ENCODE peak calls at places on chromosomes 6 and 20, in five cellular contexts. One of them, this sample, is unnamed.

GRCh38 chr6:11711644-11711993 is 67.0 kb downstream of the ADTRP start:
- DNase-seq in body of pancreas: no peak
- DNase-seq in H9: no peak
- DNase-seq in IMR-90: peak
- DNase-seq in colonic mucosa: no peak
- DNase-seq in this sample: no peak

GRCh38 chr6:75409928-75410327 is 83.7 kb downstream of the FILIP1 start:
- DNase-seq in body of pancreas: no peak
- DNase-seq in H9: no peak
- DNase-seq in IMR-90: peak
- DNase-seq in colonic mucosa: no peak
- DNase-seq in this sample: no peak

GRCh38 chr20:62887147-62887859 is 25.7 kb upstream of the TCFL5 start:
- DNase-seq in body of pancreas: peak
- DNase-seq in H9: no peak
- DNase-seq in IMR-90: peak
- DNase-seq in colonic mucosa: peak
- DNase-seq in this sample: no peak

GRCh38 chr6:111487656-111488055 is 4.6 kb upstream of the REV3L start:
- DNase-seq in body of pancreas: no peak
- DNase-seq in H9: no peak
- DNase-seq in IMR-90: peak
- DNase-seq in colonic mucosa: no peak
- DNase-seq in this sample: no peak

GRCh38 chr6:57180596-57180995 is 8.5 kb downstream of the BAG2 start:
- DNase-seq in body of pancreas: no peak
- DNase-seq in H9: no peak
- DNase-seq in IMR-90: no peak
- DNase-seq in colonic mucosa: no peak
- DNase-seq in this sample: no peak

GRCh38 chr6:150201285-150201684 is 58.4 kb downstream of the PPP1R14C start:
- DNase-seq in body of pancreas: no peak
- DNase-seq in H9: no peak
- DNase-seq in IMR-90: no peak
- DNase-seq in colonic mucosa: no peak
- DNase-seq in this sample: no peak

GRCh38 chr20:54267510-54268003 is 59.7 kb downstream of the PFDN4 start:
- DNase-seq in body of pancreas: peak
- DNase-seq in H9: peak
- DNase-seq in IMR-90: peak
- DNase-seq in colonic mucosa: no peak
- DNase-seq in this sample: no peak

GRCh38 chr6:13935190-13935880 is 10.6 kb downstream of the RNF182 start:
- DNase-seq in body of pancreas: no peak
- DNase-seq in H9: no peak
- DNase-seq in IMR-90: no peak
- DNase-seq in colonic mucosa: no peak
- DNase-seq in this sample: no peak

GRCh38 chr20:35616465-35617396 is 1.1 kb downstream of the SPAG4 start:
- DNase-seq in body of pancreas: peak
- DNase-seq in H9: peak
- DNase-seq in IMR-90: peak
- DNase-seq in colonic mucosa: peak
- DNase-seq in this sample: peak

GRCh38 chr20:25584905-25585704 is at the start of gene NINL:
- DNase-seq in body of pancreas: peak
- DNase-seq in H9: peak
- DNase-seq in IMR-90: peak
- DNase-seq in colonic mucosa: peak
- DNase-seq in this sample: peak

GRCh38 chr20:51300104-51300503 is 242.4 kb downstream of the NFATC2 start:
- DNase-seq in body of pancreas: no peak
- DNase-seq in H9: no peak
- DNase-seq in IMR-90: no peak
- DNase-seq in colonic mucosa: no peak
- DNase-seq in this sample: no peak

GRCh38 chr6:47033029-47033796 is 8.9 kb downstream of the ADGRF1 start:
- DNase-seq in body of pancreas: no peak
- DNase-seq in H9: no peak
- DNase-seq in IMR-90: no peak
- DNase-seq in colonic mucosa: no peak
- DNase-seq in this sample: no peak

GRCh38 chr6:125104425-125104824 is 49.1 kb upstream of the TPD52L1 start:
- DNase-seq in body of pancreas: no peak
- DNase-seq in H9: no peak
- DNase-seq in IMR-90: peak
- DNase-seq in colonic mucosa: no peak
- DNase-seq in this sample: no peak

GRCh38 chr6:4130357-4130987 is 4.9 kb downstream of the ECI2 start:
- DNase-seq in body of pancreas: peak
- DNase-seq in H9: no peak
- DNase-seq in IMR-90: no peak
- DNase-seq in colonic mucosa: peak
- DNase-seq in this sample: no peak

GRCh38 chr6:144647971-144648651 is 363.0 kb downstream of the UTRN start:
- DNase-seq in body of pancreas: no peak
- DNase-seq in H9: no peak
- DNase-seq in IMR-90: no peak
- DNase-seq in colonic mucosa: no peak
- DNase-seq in this sample: no peak
- TF ChIP-seq CTCF in body of pancreas: peak
- TF ChIP-seq CTCF in H9: no peak
- TF ChIP-seq CTCF in IMR-90: no peak
- TF ChIP-seq CTCF in colonic mucosa: peak
- TF ChIP-seq CTCF in this sample: no peak

GRCh38 chr20:59884494-59884893 is 48.9 kb downstream of the SYCP2 start:
- DNase-seq in body of pancreas: no peak
- DNase-seq in H9: no peak
- DNase-seq in IMR-90: no peak
- DNase-seq in colonic mucosa: no peak
- DNase-seq in this sample: no peak
- TF ChIP-seq CTCF in body of pancreas: no peak
- TF ChIP-seq CTCF in H9: no peak
- TF ChIP-seq CTCF in IMR-90: no peak
- TF ChIP-seq CTCF in colonic mucosa: no peak
- TF ChIP-seq CTCF in this sample: no peak

GRCh38 chr20:52783769-52784168 is 188.4 kb upstream of the TSHZ2 start:
- DNase-seq in body of pancreas: no peak
- DNase-seq in H9: peak
- DNase-seq in IMR-90: no peak
- DNase-seq in colonic mucosa: peak
- DNase-seq in this sample: no peak
- TF ChIP-seq CTCF in body of pancreas: no peak
- TF ChIP-seq CTCF in H9: peak
- TF ChIP-seq CTCF in IMR-90: no peak
- TF ChIP-seq CTCF in colonic mucosa: peak
- TF ChIP-seq CTCF in this sample: peak

GRCh38 chr20:50071039-50071888 is 41.7 kb downstream of the UBE2V1 start:
- DNase-seq in body of pancreas: peak
- DNase-seq in H9: peak
- DNase-seq in IMR-90: peak
- DNase-seq in colonic mucosa: peak
- DNase-seq in this sample: peak
- TF ChIP-seq CTCF in body of pancreas: peak
- TF ChIP-seq CTCF in H9: peak
- TF ChIP-seq CTCF in IMR-90: peak
- TF ChIP-seq CTCF in colonic mucosa: peak
- TF ChIP-seq CTCF in this sample: peak

GRCh38 chr20:48405909-48406308 is 421.9 kb downstream of the PREX1 start:
- DNase-seq in body of pancreas: no peak
- DNase-seq in H9: peak
- DNase-seq in IMR-90: no peak
- DNase-seq in colonic mucosa: no peak
- DNase-seq in this sample: no peak
- TF ChIP-seq CTCF in body of pancreas: no peak
- TF ChIP-seq CTCF in H9: peak
- TF ChIP-seq CTCF in IMR-90: no peak
- TF ChIP-seq CTCF in colonic mucosa: no peak
- TF ChIP-seq CTCF in this sample: no peak

DNA sequence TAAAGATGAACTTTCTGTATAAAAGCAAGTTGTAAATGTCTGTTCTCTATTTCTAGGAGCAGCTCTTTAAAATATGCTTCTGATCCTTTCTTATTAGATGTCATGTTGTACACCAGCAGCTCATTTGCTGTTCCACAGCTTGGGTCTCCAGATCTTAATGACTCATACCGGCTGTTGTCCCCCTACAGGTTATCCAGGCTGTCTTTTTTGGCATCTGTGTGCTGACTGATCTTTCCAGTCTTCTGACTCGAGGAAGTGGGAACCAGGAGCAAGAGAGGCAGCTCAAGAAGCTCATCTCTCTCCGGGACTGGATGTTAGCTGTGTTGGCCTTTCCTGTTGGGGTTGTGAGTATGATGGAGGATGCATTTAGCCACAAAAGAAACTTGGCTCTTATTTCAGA is 76.0 kb downstream of the AIG1 start:
- DNase-seq in body of pancreas: no peak
- DNase-seq in H9: no peak
- DNase-seq in IMR-90: no peak
- DNase-seq in colonic mucosa: no peak
- DNase-seq in this sample: no peak
- TF ChIP-seq CTCF in body of pancreas: no peak
- TF ChIP-seq CTCF in H9: no peak
- TF ChIP-seq CTCF in IMR-90: no peak
- TF ChIP-seq CTCF in colonic mucosa: no peak
- TF ChIP-seq CTCF in this sample: no peak

This sample was measured in neural crest cell.